ENCODE peak calls at places on chromosomes 4 and X, in eight cellular contexts. One of them, this sample, is unnamed.
A peak's percentile ranks its signal among the peaks of the same experiment; 100 is the strongest.

GRCh38 chr4:145012841-145013240 is 85.2 kb downstream of the ANAPC10 start:
- DNase-seq in activated gamma-delta T cell treated with anti-CD3 and anti-CD28 coated beads, Interleukin-2, amount 50 U/mL, for 16 hours: no peak
- DNase-seq in HL-60: peak; percentile 54
- DNase-seq in upper lobe of right lung: no peak
- DNase-seq in neuronal stem cell: no peak
- DNase-seq in CD8-positive, alpha-beta memory T cell: no peak
- DNase-seq in ureter: no peak
- DNase-seq in myocyte: peak; percentile 41
- DNase-seq in this sample: no peak

GRCh38 chr4:75514949-75515612 is 808 bp downstream of the THAP6 start:
- DNase-seq in upper lobe of right lung: no peak
- DNase-seq in activated gamma-delta T cell treated with anti-CD3 and anti-CD28 coated beads, Interleukin-2, amount 50 U/mL, for 16 hours: no peak
- DNase-seq in myocyte: no peak
- DNase-seq in ureter: no peak
- DNase-seq in CD8-positive, alpha-beta memory T cell: no peak
- DNase-seq in HL-60: no peak
- DNase-seq in neuronal stem cell: no peak
- DNase-seq in this sample: no peak

GRCh38 chrX:49919617-49920016 is 2.8 kb upstream of the CLCN5 start:
- DNase-seq in neuronal stem cell: peak; percentile 49
- DNase-seq in HL-60: no peak
- DNase-seq in CD8-positive, alpha-beta memory T cell: peak; percentile 50
- DNase-seq in activated gamma-delta T cell treated with anti-CD3 and anti-CD28 coated beads, Interleukin-2, amount 50 U/mL, for 16 hours: peak; percentile 8
- DNase-seq in ureter: peak; percentile 52
- DNase-seq in myocyte: peak; percentile 28
- DNase-seq in upper lobe of right lung: no peak
- DNase-seq in this sample: peak; percentile 74

GRCh38 chrX:34879361-34879760 is 63.2 kb upstream of the FAM47B start:
- DNase-seq in upper lobe of right lung: no peak
- DNase-seq in ureter: no peak
- DNase-seq in myocyte: no peak
- DNase-seq in neuronal stem cell: no peak
- DNase-seq in HL-60: no peak
- DNase-seq in CD8-positive, alpha-beta memory T cell: no peak
- DNase-seq in activated gamma-delta T cell treated with anti-CD3 and anti-CD28 coated beads, Interleukin-2, amount 50 U/mL, for 16 hours: no peak
- DNase-seq in this sample: peak; percentile 10

GRCh38 chrX:7943600-7944245 is 16.5 kb upstream of the PNPLA4 start:
- DNase-seq in CD8-positive, alpha-beta memory T cell: no peak
- DNase-seq in neuronal stem cell: no peak
- DNase-seq in ureter: no peak
- DNase-seq in activated gamma-delta T cell treated with anti-CD3 and anti-CD28 coated beads, Interleukin-2, amount 50 U/mL, for 16 hours: no peak
- DNase-seq in HL-60: no peak
- DNase-seq in upper lobe of right lung: no peak
- DNase-seq in myocyte: no peak
- DNase-seq in this sample: no peak

GRCh38 chr4:55215087-55215486 is 89.7 kb upstream of the KDR start:
- DNase-seq in ureter: no peak
- DNase-seq in activated gamma-delta T cell treated with anti-CD3 and anti-CD28 coated beads, Interleukin-2, amount 50 U/mL, for 16 hours: no peak
- DNase-seq in HL-60: no peak
- DNase-seq in upper lobe of right lung: no peak
- DNase-seq in neuronal stem cell: no peak
- DNase-seq in myocyte: no peak
- DNase-seq in CD8-positive, alpha-beta memory T cell: no peak
- DNase-seq in this sample: no peak

GRCh38 chrX:101906136-101906796 is 25.6 kb downstream of the ZMAT1 start:
- DNase-seq in upper lobe of right lung: no peak
- DNase-seq in HL-60: no peak
- DNase-seq in ureter: no peak
- DNase-seq in CD8-positive, alpha-beta memory T cell: no peak
- DNase-seq in activated gamma-delta T cell treated with anti-CD3 and anti-CD28 coated beads, Interleukin-2, amount 50 U/mL, for 16 hours: no peak
- DNase-seq in myocyte: no peak
- DNase-seq in neuronal stem cell: no peak
- DNase-seq in this sample: no peak

GRCh38 chrX:139720136-139720535 is 12.2 kb upstream of the MCF2 start:
- DNase-seq in neuronal stem cell: peak; percentile 53
- DNase-seq in activated gamma-delta T cell treated with anti-CD3 and anti-CD28 coated beads, Interleukin-2, amount 50 U/mL, for 16 hours: no peak
- DNase-seq in upper lobe of right lung: no peak
- DNase-seq in CD8-positive, alpha-beta memory T cell: no peak
- DNase-seq in HL-60: no peak
- DNase-seq in ureter: no peak
- DNase-seq in myocyte: peak; percentile 53
- DNase-seq in this sample: no peak

GRCh38 chrX:47169726-47170515 is 23.7 kb upstream of the UBA1 start:
- DNase-seq in neuronal stem cell: no peak
- DNase-seq in upper lobe of right lung: peak; percentile 31
- DNase-seq in CD8-positive, alpha-beta memory T cell: no peak
- DNase-seq in HL-60: no peak
- DNase-seq in ureter: no peak
- DNase-seq in activated gamma-delta T cell treated with anti-CD3 and anti-CD28 coated beads, Interleukin-2, amount 50 U/mL, for 16 hours: no peak
- DNase-seq in myocyte: peak; percentile 55
- DNase-seq in this sample: no peak

GRCh38 chr4:667545-667925 is 6.5 kb downstream of the ATP5ME start:
- DNase-seq in myocyte: no peak
- DNase-seq in ureter: no peak
- DNase-seq in upper lobe of right lung: no peak
- DNase-seq in activated gamma-delta T cell treated with anti-CD3 and anti-CD28 coated beads, Interleukin-2, amount 50 U/mL, for 16 hours: no peak
- DNase-seq in HL-60: no peak
- DNase-seq in CD8-positive, alpha-beta memory T cell: no peak
- DNase-seq in neuronal stem cell: no peak
- DNase-seq in this sample: no peak

GRCh38 chrX:44428989-44429627 is 85.6 kb upstream of the EFHC2 start:
- DNase-seq in HL-60: no peak
- DNase-seq in CD8-positive, alpha-beta memory T cell: no peak
- DNase-seq in activated gamma-delta T cell treated with anti-CD3 and anti-CD28 coated beads, Interleukin-2, amount 50 U/mL, for 16 hours: no peak
- DNase-seq in ureter: no peak
- DNase-seq in upper lobe of right lung: no peak
- DNase-seq in myocyte: no peak
- DNase-seq in neuronal stem cell: no peak
- DNase-seq in this sample: no peak